ENCODE peak calls at places on chromosomes 2 and 18, in five cellular contexts. One of them, this sample, is unnamed.

GRCh38 chr2:99926986-99927385 is 215.4 kb downstream of the AFF3 start:
- DNase-seq in cardiac fibroblast: peak
- DNase-seq in tibial nerve: no peak
- DNase-seq in mucosa of descending colon: no peak
- DNase-seq in heart left ventricle: no peak
- DNase-seq in this sample: peak

GRCh38 chr2:235614900-235615712 is 121.3 kb downstream of the AGAP1 start:
- DNase-seq in cardiac fibroblast: peak
- DNase-seq in tibial nerve: peak
- DNase-seq in mucosa of descending colon: no peak
- DNase-seq in heart left ventricle: peak
- DNase-seq in this sample: peak

GRCh38 chr18:80238651-80239260 is 8.6 kb downstream of the PARD6G start:
- DNase-seq in cardiac fibroblast: no peak
- DNase-seq in tibial nerve: no peak
- DNase-seq in mucosa of descending colon: no peak
- DNase-seq in heart left ventricle: no peak
- DNase-seq in this sample: no peak

GRCh38 chr2:55843096-55843991 is 80.2 kb downstream of the EFEMP1 start:
- DNase-seq in cardiac fibroblast: peak
- DNase-seq in tibial nerve: no peak
- DNase-seq in mucosa of descending colon: peak
- DNase-seq in heart left ventricle: no peak
- DNase-seq in this sample: peak

GRCh38 chr2:75042823-75043222 is 84.4 kb downstream of the POLE4 start:
- DNase-seq in cardiac fibroblast: no peak
- DNase-seq in tibial nerve: no peak
- DNase-seq in mucosa of descending colon: no peak
- DNase-seq in heart left ventricle: no peak
- DNase-seq in this sample: no peak

GRCh38 chr2:42138163-42139016 is 30.8 kb upstream of the EML4 start:
- DNase-seq in cardiac fibroblast: peak
- DNase-seq in tibial nerve: no peak
- DNase-seq in mucosa of descending colon: peak
- DNase-seq in heart left ventricle: peak
- DNase-seq in this sample: peak

GRCh38 chr2:145760781-145761649 is 1241.1 kb upstream of the ZEB2 start:
- DNase-seq in cardiac fibroblast: peak
- DNase-seq in tibial nerve: no peak
- DNase-seq in mucosa of descending colon: no peak
- DNase-seq in heart left ventricle: no peak
- DNase-seq in this sample: peak

GRCh38 chr2:133504566-133505505 is 63.4 kb downstream of the NCKAP5 start:
- DNase-seq in cardiac fibroblast: peak
- DNase-seq in tibial nerve: peak
- DNase-seq in mucosa of descending colon: peak
- DNase-seq in heart left ventricle: peak
- DNase-seq in this sample: peak

GRCh38 chr2:25078171-25079049 is 36.5 kb downstream of the EFR3B start:
- DNase-seq in cardiac fibroblast: peak
- DNase-seq in tibial nerve: no peak
- DNase-seq in mucosa of descending colon: no peak
- DNase-seq in heart left ventricle: peak
- DNase-seq in this sample: peak

GRCh38 chr2:69177063-69177771 is 164.2 kb downstream of the ANTXR1 start:
- DNase-seq in cardiac fibroblast: peak
- DNase-seq in tibial nerve: peak
- DNase-seq in mucosa of descending colon: peak
- DNase-seq in heart left ventricle: peak
- DNase-seq in this sample: peak

GRCh38 chr18:3982541-3982940 is 472.6 kb downstream of the DLGAP1 start:
- DNase-seq in cardiac fibroblast: no peak
- DNase-seq in tibial nerve: no peak
- DNase-seq in mucosa of descending colon: no peak
- DNase-seq in heart left ventricle: no peak
- DNase-seq in this sample: no peak

GRCh38 chr2:156663757-156664409 is 227.7 kb downstream of the GPD2 start:
- DNase-seq in cardiac fibroblast: no peak
- DNase-seq in tibial nerve: no peak
- DNase-seq in mucosa of descending colon: no peak
- DNase-seq in heart left ventricle: no peak
- DNase-seq in this sample: no peak

GRCh38 chr18:48293954-48294893 is 115.0 kb downstream of the ZBTB7C start:
- DNase-seq in cardiac fibroblast: no peak
- DNase-seq in tibial nerve: no peak
- DNase-seq in mucosa of descending colon: no peak
- DNase-seq in heart left ventricle: peak
- DNase-seq in this sample: no peak

GRCh38 chr2:158395166-158395565 is 61.4 kb downstream of the CCDC148 start:
- DNase-seq in cardiac fibroblast: peak
- DNase-seq in tibial nerve: no peak
- DNase-seq in mucosa of descending colon: no peak
- DNase-seq in heart left ventricle: no peak
- DNase-seq in this sample: peak

GRCh38 chr2:147456729-147457128 is 388.1 kb upstream of the ACVR2A start:
- DNase-seq in cardiac fibroblast: no peak
- DNase-seq in tibial nerve: no peak
- DNase-seq in mucosa of descending colon: no peak
- DNase-seq in heart left ventricle: no peak
- DNase-seq in this sample: no peak

GRCh38 chr2:158953926-158954763 is 14.3 kb upstream of the TANC1 start:
- DNase-seq in cardiac fibroblast: peak
- DNase-seq in tibial nerve: peak
- DNase-seq in mucosa of descending colon: peak
- DNase-seq in heart left ventricle: peak
- DNase-seq in this sample: peak

GRCh38 chr2:20370191-20370590 is 19.5 kb upstream of the PUM2 start:
- DNase-seq in cardiac fibroblast: no peak
- DNase-seq in tibial nerve: no peak
- DNase-seq in mucosa of descending colon: no peak
- DNase-seq in heart left ventricle: no peak
- DNase-seq in this sample: no peak

GRCh38 chr2:129731925-129732629 is 247.4 kb upstream of the RAB6C start:
- DNase-seq in cardiac fibroblast: no peak
- DNase-seq in tibial nerve: no peak
- DNase-seq in mucosa of descending colon: no peak
- DNase-seq in heart left ventricle: no peak
- DNase-seq in this sample: no peak

GRCh38 chr18:63339920-63340484 is 20.4 kb upstream of the BCL2 start:
- DNase-seq in cardiac fibroblast: peak
- DNase-seq in tibial nerve: no peak
- DNase-seq in mucosa of descending colon: peak
- DNase-seq in heart left ventricle: no peak
- DNase-seq in this sample: peak

GRCh38 chr18:6015364-6015763 is 120.0 kb upstream of the TMEM200C start:
- DNase-seq in cardiac fibroblast: no peak
- DNase-seq in tibial nerve: no peak
- DNase-seq in mucosa of descending colon: no peak
- DNase-seq in heart left ventricle: no peak
- DNase-seq in this sample: no peak

GRCh38 chr2:104444392-104444791 is 409.5 kb upstream of the POU3F3 start:
- DNase-seq in cardiac fibroblast: no peak
- DNase-seq in tibial nerve: no peak
- DNase-seq in mucosa of descending colon: no peak
- DNase-seq in heart left ventricle: no peak
- DNase-seq in this sample: no peak

GRCh38 chr2:31704561-31705212 is 123.9 kb upstream of the SRD5A2 start:
- DNase-seq in cardiac fibroblast: no peak
- DNase-seq in tibial nerve: no peak
- DNase-seq in mucosa of descending colon: no peak
- DNase-seq in heart left ventricle: no peak
- DNase-seq in this sample: no peak

DNA sequence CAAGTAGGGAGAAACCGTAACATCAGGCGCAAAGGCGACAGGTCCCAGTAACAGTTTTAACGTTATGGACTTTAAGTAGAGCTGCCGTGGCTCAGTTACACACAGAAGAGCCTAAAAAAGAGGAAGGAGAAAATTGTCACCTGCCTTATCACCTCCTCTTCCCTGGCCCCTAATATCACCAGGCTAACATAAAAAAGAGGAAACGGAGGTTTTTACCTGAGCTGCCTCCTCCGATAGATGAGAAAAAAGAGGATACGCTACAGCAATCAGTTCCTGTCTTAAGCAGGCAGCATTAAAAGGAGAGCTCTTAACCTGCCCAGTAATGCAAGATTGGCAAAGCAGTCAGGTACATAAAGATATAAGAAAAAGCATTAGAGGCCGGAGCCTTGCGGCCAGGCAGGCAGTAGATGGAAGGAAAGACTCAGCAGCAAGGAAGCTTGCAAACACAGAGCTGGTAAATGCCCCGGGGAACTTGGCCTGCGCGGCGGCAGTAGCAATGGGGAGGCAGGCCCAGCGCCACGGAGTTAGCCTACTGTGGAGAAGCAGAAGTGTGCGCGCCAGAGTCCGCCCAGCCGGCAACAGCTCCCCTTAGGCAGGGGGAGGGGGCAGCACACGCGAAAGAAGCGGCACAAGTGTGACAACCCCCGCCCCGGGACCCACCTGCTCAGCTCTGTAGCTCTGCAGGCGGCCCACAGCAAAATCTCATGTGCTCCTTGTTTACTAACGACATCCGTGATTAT is 116.3 kb upstream of the SCN7A start:
- DNase-seq in cardiac fibroblast: no peak
- DNase-seq in tibial nerve: no peak
- DNase-seq in mucosa of descending colon: no peak
- DNase-seq in heart left ventricle: peak
- DNase-seq in this sample: peak
- H3K4me3 ChIP-seq in cardiac fibroblast: no peak
- H3K4me3 ChIP-seq in tibial nerve: no peak
- H3K4me3 ChIP-seq in mucosa of descending colon: no peak
- H3K4me3 ChIP-seq in heart left ventricle: no peak
- H3K4me3 ChIP-seq in this sample: peak

GRCh38 chr2:67006373-67006960 is 390.7 kb upstream of the ETAA1 start:
- DNase-seq in cardiac fibroblast: no peak
- DNase-seq in tibial nerve: no peak
- DNase-seq in mucosa of descending colon: no peak
- DNase-seq in heart left ventricle: no peak
- DNase-seq in this sample: no peak

GRCh38 chr2:67008114-67008513 is 389.0 kb upstream of the ETAA1 start:
- DNase-seq in cardiac fibroblast: no peak
- DNase-seq in tibial nerve: no peak
- DNase-seq in mucosa of descending colon: no peak
- DNase-seq in heart left ventricle: no peak
- DNase-seq in this sample: no peak

GRCh38 chr2:67002618-67003371 is 394.3 kb upstream of the ETAA1 start:
- DNase-seq in cardiac fibroblast: peak
- DNase-seq in tibial nerve: no peak
- DNase-seq in mucosa of descending colon: no peak
- DNase-seq in heart left ventricle: no peak
- DNase-seq in this sample: no peak
- TF ChIP-seq CTCF in cardiac fibroblast: peak
- TF ChIP-seq CTCF in tibial nerve: no peak
- TF ChIP-seq CTCF in mucosa of descending colon: no peak
- TF ChIP-seq CTCF in heart left ventricle: no peak
- TF ChIP-seq CTCF in this sample: peak

GRCh38 chr2:70767699-70768584 is at the start of gene ADD2:
- DNase-seq in cardiac fibroblast: peak
- DNase-seq in tibial nerve: no peak
- DNase-seq in mucosa of descending colon: no peak
- DNase-seq in heart left ventricle: peak
- DNase-seq in this sample: no peak

GRCh38 chr2:70765507-70765906 is 2.5 kb downstream of the ADD2 start:
- DNase-seq in cardiac fibroblast: no peak
- DNase-seq in tibial nerve: no peak
- DNase-seq in mucosa of descending colon: no peak
- DNase-seq in heart left ventricle: no peak
- DNase-seq in this sample: no peak

GRCh38 chr2:70768585-70769085 is 635 bp upstream of the ADD2 start:
- DNase-seq in cardiac fibroblast: no peak
- DNase-seq in tibial nerve: no peak
- DNase-seq in mucosa of descending colon: no peak
- DNase-seq in heart left ventricle: no peak
- DNase-seq in this sample: no peak

GRCh38 chr2:70766357-70767093 is 1.5 kb downstream of the ADD2 start:
- DNase-seq in cardiac fibroblast: no peak
- DNase-seq in tibial nerve: no peak
- DNase-seq in mucosa of descending colon: no peak
- DNase-seq in heart left ventricle: no peak
- DNase-seq in this sample: no peak

GRCh38 chr2:70767094-70767698 is 804 bp downstream of the ADD2 start:
- DNase-seq in cardiac fibroblast: no peak
- DNase-seq in tibial nerve: no peak
- DNase-seq in mucosa of descending colon: no peak
- DNase-seq in heart left ventricle: no peak
- DNase-seq in this sample: no peak
- H3K4me3 ChIP-seq in cardiac fibroblast: no peak
- H3K4me3 ChIP-seq in tibial nerve: peak
- H3K4me3 ChIP-seq in mucosa of descending colon: no peak
- H3K4me3 ChIP-seq in heart left ventricle: peak
- H3K4me3 ChIP-seq in this sample: no peak

GRCh38 chr18:66138642-66139041 is 387.8 kb downstream of the CDH7 start:
- DNase-seq in cardiac fibroblast: no peak
- DNase-seq in tibial nerve: no peak
- DNase-seq in mucosa of descending colon: no peak
- DNase-seq in heart left ventricle: no peak
- DNase-seq in this sample: no peak
- TF ChIP-seq CTCF in cardiac fibroblast: no peak
- TF ChIP-seq CTCF in tibial nerve: no peak
- TF ChIP-seq CTCF in mucosa of descending colon: no peak
- TF ChIP-seq CTCF in heart left ventricle: no peak
- TF ChIP-seq CTCF in this sample: no peak

GRCh38 chr2:219434468-219434717 is 250 bp upstream of the SPEG start:
- DNase-seq in cardiac fibroblast: no peak
- DNase-seq in tibial nerve: no peak
- DNase-seq in mucosa of descending colon: no peak
- DNase-seq in heart left ventricle: no peak
- DNase-seq in this sample: no peak
- H3K4me3 ChIP-seq in cardiac fibroblast: no peak
- H3K4me3 ChIP-seq in tibial nerve: no peak
- H3K4me3 ChIP-seq in mucosa of descending colon: no peak
- H3K4me3 ChIP-seq in heart left ventricle: peak
- H3K4me3 ChIP-seq in this sample: no peak